ENCODE peak calls at places on chromosomes 5 and 9, in five cellular contexts. One of them, this sample, is unnamed. For H3K4me1 and H3K36me3, the result is how much of the 10 kb centered on the place peaks cover.

GRCh38 chr9:90805006-90805993 is 3.7 kb downstream of the SYK start:
- DNase-seq in stomach: no peak
- DNase-seq in sigmoid colon: no peak
- DNase-seq in PC-3: no peak
- DNase-seq in adipocyte: no peak
- DNase-seq in this sample: no peak

GRCh38 chr9:32161720-32162119 is 222.7 kb upstream of the ACO1 start:
- DNase-seq in sigmoid colon: no peak
- DNase-seq in PC-3: no peak
- DNase-seq in stomach: no peak
- DNase-seq in adipocyte: no peak
- DNase-seq in this sample: no peak

GRCh38 chr9:126773004-126773607 is 31.7 kb upstream of the ZBTB43 start:
- DNase-seq in PC-3: peak
- DNase-seq in adipocyte: peak
- DNase-seq in stomach: no peak
- DNase-seq in sigmoid colon: no peak
- DNase-seq in this sample: no peak

GRCh38 chr9:109469646-109470358 is 28.3 kb downstream of the PTPN3 start:
- DNase-seq in PC-3: peak
- DNase-seq in stomach: peak
- DNase-seq in adipocyte: peak
- DNase-seq in sigmoid colon: peak
- DNase-seq in this sample: peak

GRCh38 chr5:64149268-64149667 is 16.4 kb upstream of the RNF180 start:
- DNase-seq in sigmoid colon: no peak
- DNase-seq in stomach: no peak
- DNase-seq in adipocyte: no peak
- DNase-seq in PC-3: no peak
- DNase-seq in this sample: no peak

GRCh38 chr5:168885324-168886120 is 306.4 kb upstream of the PANK3 start:
- DNase-seq in stomach: no peak
- DNase-seq in sigmoid colon: no peak
- DNase-seq in PC-3: no peak
- DNase-seq in adipocyte: no peak
- DNase-seq in this sample: peak

GRCh38 chr5:147733075-147733474 is 49.5 kb downstream of the JAKMIP2 start:
- DNase-seq in sigmoid colon: no peak
- DNase-seq in stomach: no peak
- DNase-seq in PC-3: no peak
- DNase-seq in adipocyte: no peak
- DNase-seq in this sample: no peak

GRCh38 chr9:93260290-93261066 is 76.5 kb downstream of the WNK2 start:
- DNase-seq in stomach: peak
- DNase-seq in sigmoid colon: peak
- DNase-seq in adipocyte: no peak
- DNase-seq in PC-3: no peak
- DNase-seq in this sample: no peak

GRCh38 chr9:16352791-16353401 is 517.6 kb downstream of the BNC2 start:
- DNase-seq in adipocyte: peak
- DNase-seq in PC-3: peak
- DNase-seq in sigmoid colon: no peak
- DNase-seq in stomach: no peak
- DNase-seq in this sample: no peak

GRCh38 chr9:1050125-1050895 is at the start of gene DMRT2:
- DNase-seq in stomach: peak
- DNase-seq in PC-3: no peak
- DNase-seq in sigmoid colon: peak
- DNase-seq in adipocyte: peak
- DNase-seq in this sample: no peak

GRCh38 chr5:151205411-151205810 is 18.5 kb downstream of the CCDC69 start:
- DNase-seq in PC-3: no peak
- DNase-seq in adipocyte: no peak
- DNase-seq in sigmoid colon: no peak
- DNase-seq in stomach: no peak
- DNase-seq in this sample: peak

GRCh38 chr9:26176628-26177027 is 498.4 kb upstream of the TUSC1 start:
- DNase-seq in stomach: no peak
- DNase-seq in sigmoid colon: no peak
- DNase-seq in adipocyte: no peak
- DNase-seq in PC-3: no peak
- DNase-seq in this sample: no peak

GRCh38 chr9:93683331-93684134 is 107.1 kb downstream of the PHF2 start:
- DNase-seq in sigmoid colon: no peak
- DNase-seq in adipocyte: no peak
- DNase-seq in PC-3: no peak
- DNase-seq in stomach: peak
- DNase-seq in this sample: no peak

GRCh38 chr9:133160742-133161541 is 2.8 kb downstream of the GBGT1 start:
- DNase-seq in sigmoid colon: peak
- DNase-seq in stomach: peak
- DNase-seq in adipocyte: peak
- DNase-seq in PC-3: peak
- DNase-seq in this sample: no peak

GRCh38 chr5:58235279-58235678 is 224.6 kb downstream of the PLK2 start:
- DNase-seq in adipocyte: peak
- DNase-seq in stomach: no peak
- DNase-seq in sigmoid colon: no peak
- DNase-seq in PC-3: no peak
- DNase-seq in this sample: no peak

GRCh38 chr9:2026598-2026997 is 11.5 kb downstream of the SMARCA2 start:
- DNase-seq in PC-3: no peak
- DNase-seq in sigmoid colon: no peak
- DNase-seq in stomach: no peak
- DNase-seq in adipocyte: no peak
- DNase-seq in this sample: no peak

GRCh38 chr9:31103836-31104235 is 1280.6 kb upstream of the ACO1 start:
- DNase-seq in sigmoid colon: no peak
- DNase-seq in stomach: no peak
- DNase-seq in PC-3: no peak
- DNase-seq in adipocyte: no peak
- DNase-seq in this sample: no peak

GRCh38 chr5:8522635-8523034 is 653.7 kb downstream of the MTRR start:
- DNase-seq in sigmoid colon: no peak
- DNase-seq in PC-3: peak
- DNase-seq in adipocyte: no peak
- DNase-seq in stomach: no peak
- DNase-seq in this sample: no peak

GRCh38 chr5:120241400-120241799 is 222.7 kb upstream of the PRR16 start:
- DNase-seq in stomach: no peak
- DNase-seq in sigmoid colon: no peak
- DNase-seq in adipocyte: no peak
- DNase-seq in PC-3: no peak
- DNase-seq in this sample: no peak

DNA sequence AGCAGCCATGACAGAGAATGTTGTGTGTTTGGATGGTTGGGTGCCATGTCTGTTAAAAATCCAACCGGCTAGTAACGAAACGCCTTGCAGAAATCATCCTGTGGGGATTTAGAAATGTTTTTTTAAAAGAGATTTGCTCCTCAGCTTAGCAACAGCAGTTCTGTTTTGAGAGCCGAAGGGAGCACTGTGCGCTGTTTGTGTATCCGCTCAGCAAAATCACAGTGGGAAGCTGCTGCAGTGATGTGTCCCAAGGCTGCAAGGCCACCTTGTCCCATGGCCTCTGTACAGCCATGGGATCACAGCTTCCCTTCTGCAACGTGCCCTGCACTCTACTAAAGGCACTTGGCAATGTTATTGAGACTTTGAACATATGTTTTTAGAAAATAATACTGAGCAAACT is 40.9 kb downstream of the TRIO start:
- DNase-seq in stomach: no peak
- DNase-seq in sigmoid colon: no peak
- DNase-seq in PC-3: no peak
- DNase-seq in adipocyte: no peak
- DNase-seq in this sample: no peak
- H3K4me3 ChIP-seq in stomach: no peak
- H3K4me3 ChIP-seq in sigmoid colon: peak
- H3K4me3 ChIP-seq in PC-3: no peak
- H3K4me3 ChIP-seq in adipocyte: peak
- H3K4me3 ChIP-seq in this sample: no peak

GRCh38 chr5:14395411-14395810 is 186.2 kb upstream of the OTULINL start:
- DNase-seq in stomach: no peak
- DNase-seq in sigmoid colon: no peak
- DNase-seq in PC-3: no peak
- DNase-seq in adipocyte: no peak
- DNase-seq in this sample: no peak
- H3K4me1 ChIP-seq in stomach: under half
- H3K4me1 ChIP-seq in sigmoid colon: under half
- H3K4me1 ChIP-seq in PC-3: under half
- H3K4me1 ChIP-seq in adipocyte: under half
- H3K4me1 ChIP-seq in this sample: under half

DNA sequence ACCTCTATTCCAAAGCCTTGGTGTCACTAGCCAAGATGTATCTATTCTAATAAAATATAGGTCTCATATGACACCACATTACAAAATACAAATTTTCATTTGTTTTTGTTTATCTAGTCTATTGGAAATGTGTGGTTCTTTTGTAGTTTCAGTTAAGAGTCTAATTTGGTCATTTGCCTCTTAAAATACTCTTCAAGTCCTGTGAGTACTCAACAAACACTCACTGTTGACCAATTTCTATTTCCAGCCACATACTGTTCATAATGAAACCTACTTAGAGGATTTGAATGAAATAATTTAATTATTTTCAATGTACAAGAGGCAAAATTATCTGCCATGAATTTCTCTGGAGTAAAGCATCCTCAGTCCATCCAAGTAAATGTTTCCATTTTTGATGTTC is 40.6 kb downstream of the SLC1A3 start:
- DNase-seq in sigmoid colon: no peak
- DNase-seq in stomach: no peak
- DNase-seq in adipocyte: no peak
- DNase-seq in PC-3: no peak
- DNase-seq in this sample: no peak
- H3K36me3 ChIP-seq in sigmoid colon: under half
- H3K36me3 ChIP-seq in stomach: under half
- H3K36me3 ChIP-seq in adipocyte: under half
- H3K36me3 ChIP-seq in PC-3: under half
- H3K36me3 ChIP-seq in this sample: under half

GRCh38 chr9:98736216-98736615 is 27.5 kb upstream of the GABBR2 start:
- DNase-seq in adipocyte: no peak
- DNase-seq in sigmoid colon: no peak
- DNase-seq in stomach: no peak
- DNase-seq in PC-3: no peak
- DNase-seq in this sample: peak

GRCh38 chr9:98730914-98731313 is 22.2 kb upstream of the GABBR2 start:
- DNase-seq in PC-3: no peak
- DNase-seq in adipocyte: no peak
- DNase-seq in sigmoid colon: no peak
- DNase-seq in stomach: no peak
- DNase-seq in this sample: no peak

GRCh38 chr9:98732091-98732490 is 23.4 kb upstream of the GABBR2 start:
- DNase-seq in sigmoid colon: no peak
- DNase-seq in PC-3: no peak
- DNase-seq in adipocyte: no peak
- DNase-seq in stomach: no peak
- DNase-seq in this sample: no peak

GRCh38 chr9:98728500-98728899 is 19.8 kb upstream of the GABBR2 start:
- DNase-seq in PC-3: no peak
- DNase-seq in adipocyte: no peak
- DNase-seq in stomach: no peak
- DNase-seq in sigmoid colon: no peak
- DNase-seq in this sample: no peak

GRCh38 chr9:98732801-98733200 is 24.1 kb upstream of the GABBR2 start:
- DNase-seq in PC-3: no peak
- DNase-seq in stomach: no peak
- DNase-seq in sigmoid colon: no peak
- DNase-seq in adipocyte: no peak
- DNase-seq in this sample: no peak
- H3K4me3 ChIP-seq in PC-3: no peak
- H3K4me3 ChIP-seq in stomach: no peak
- H3K4me3 ChIP-seq in sigmoid colon: no peak
- H3K4me3 ChIP-seq in adipocyte: no peak
- H3K4me3 ChIP-seq in this sample: no peak

GRCh38 chr9:112061152-112061740 is 113.9 kb downstream of the SUSD1 start:
- DNase-seq in sigmoid colon: peak
- DNase-seq in stomach: peak
- DNase-seq in adipocyte: peak
- DNase-seq in PC-3: peak
- DNase-seq in this sample: peak

GRCh38 chr9:112056986-112057385 is 118.1 kb downstream of the SUSD1 start:
- DNase-seq in sigmoid colon: no peak
- DNase-seq in PC-3: no peak
- DNase-seq in adipocyte: no peak
- DNase-seq in stomach: no peak
- DNase-seq in this sample: no peak

GRCh38 chr9:112063151-112063550 is 111.9 kb downstream of the SUSD1 start:
- DNase-seq in adipocyte: peak
- DNase-seq in stomach: no peak
- DNase-seq in sigmoid colon: no peak
- DNase-seq in PC-3: no peak
- DNase-seq in this sample: no peak

GRCh38 chr9:112059980-112060348 is 115.1 kb downstream of the SUSD1 start:
- DNase-seq in PC-3: no peak
- DNase-seq in adipocyte: no peak
- DNase-seq in stomach: no peak
- DNase-seq in sigmoid colon: no peak
- DNase-seq in this sample: no peak

GRCh38 chr9:112059145-112059979 is 115.7 kb downstream of the SUSD1 start:
- DNase-seq in stomach: no peak
- DNase-seq in adipocyte: peak
- DNase-seq in PC-3: peak
- DNase-seq in sigmoid colon: no peak
- DNase-seq in this sample: peak
- H3K4me1 ChIP-seq in stomach: under half
- H3K4me1 ChIP-seq in adipocyte: half or more
- H3K4me1 ChIP-seq in PC-3: under half
- H3K4me1 ChIP-seq in sigmoid colon: under half
- H3K4me1 ChIP-seq in this sample: under half

GRCh38 chr5:157612071-157612476 is 36.5 kb upstream of the ADAM19 start:
- DNase-seq in PC-3: no peak
- DNase-seq in sigmoid colon: no peak
- DNase-seq in stomach: no peak
- DNase-seq in adipocyte: no peak
- DNase-seq in this sample: no peak

GRCh38 chr5:157613385-157614245 is 38.0 kb upstream of the ADAM19 start:
- DNase-seq in PC-3: no peak
- DNase-seq in stomach: no peak
- DNase-seq in adipocyte: no peak
- DNase-seq in sigmoid colon: no peak
- DNase-seq in this sample: no peak

GRCh38 chr5:157610990-157611389 is 35.4 kb upstream of the ADAM19 start:
- DNase-seq in sigmoid colon: no peak
- DNase-seq in PC-3: no peak
- DNase-seq in adipocyte: no peak
- DNase-seq in stomach: no peak
- DNase-seq in this sample: no peak

GRCh38 chr5:157612581-157612980 is 37.0 kb upstream of the ADAM19 start:
- DNase-seq in adipocyte: no peak
- DNase-seq in PC-3: no peak
- DNase-seq in sigmoid colon: no peak
- DNase-seq in stomach: no peak
- DNase-seq in this sample: no peak

GRCh38 chr5:157611571-157612067 is 36.0 kb upstream of the ADAM19 start:
- DNase-seq in adipocyte: no peak
- DNase-seq in PC-3: no peak
- DNase-seq in stomach: no peak
- DNase-seq in sigmoid colon: no peak
- DNase-seq in this sample: no peak
- H3K36me3 ChIP-seq in adipocyte: under half
- H3K36me3 ChIP-seq in PC-3: under half
- H3K36me3 ChIP-seq in stomach: under half
- H3K36me3 ChIP-seq in sigmoid colon: under half
- H3K36me3 ChIP-seq in this sample: under half

GRCh38 chr5:158880514-158881001 is 219.2 kb downstream of the EBF1 start:
- DNase-seq in sigmoid colon: no peak
- DNase-seq in PC-3: peak
- DNase-seq in stomach: no peak
- DNase-seq in adipocyte: no peak
- DNase-seq in this sample: no peak
- H3K4me3 ChIP-seq in sigmoid colon: peak
- H3K4me3 ChIP-seq in PC-3: peak
- H3K4me3 ChIP-seq in stomach: no peak
- H3K4me3 ChIP-seq in adipocyte: no peak
- H3K4me3 ChIP-seq in this sample: no peak